ENCODE peak calls at places on chromosome 16, in four cellular contexts. E is fibroblast of mammary gland, A is AG04449, C is ascending aorta. I is an unnamed sample.

GRCh38 chr16:50303041-50303604 is 36.8 kb downstream of the ADCY7 start:
- DNase-seq in E (no peak), A (no peak), C (no peak), I (no peak)

GRCh38 chr16:11152205-11152604 is 103.8 kb downstream of the SOCS1 start:
- DNase-seq in E (no peak), A (no peak), C (no peak), I (no peak)

GRCh38 chr16:4315185-4316102 is at the start of gene GLIS2:
- DNase-seq in E (peak), A (no peak), C (no peak), I (no peak)

GRCh38 chr16:26464576-26465266 is 602.0 kb upstream of the C16orf82 start:
- DNase-seq in E (no peak), A (no peak), C (no peak), I (no peak)

GRCh38 chr16:87895641-87896141 is 26.4 kb upstream of the SLC7A5 start:
- DNase-seq in E (peak), A (no peak), C (no peak), I (peak)

GRCh38 chr16:15672514-15673167 is 22.6 kb downstream of the NDE1 start:
- DNase-seq in E (peak), A (peak), C (peak), I (peak)

GRCh38 chr16:78761427-78761826 is 662.0 kb downstream of the WWOX start:
- DNase-seq in E (no peak), A (no peak), C (no peak), I (no peak)

GRCh38 chr16:3761375-3762079 is 44.2 kb upstream of the TRAP1 start:
- DNase-seq in E (no peak), A (no peak), C (no peak), I (no peak)

GRCh38 chr16:1309888-1310831 is 724 bp downstream of the UBE2I start:
- DNase-seq in E (peak), A (no peak), C (no peak), I (peak)

GRCh38 chr16:77657016-77657415 is 65.3 kb upstream of the NUDT7 start:
- DNase-seq in E (peak), A (no peak), C (no peak), I (no peak)

GRCh38 chr16:64977211-64977920 is 144.5 kb downstream of the CDH11 start:
- DNase-seq in E (peak), A (no peak), C (no peak), I (no peak)

GRCh38 chr16:53041196-53041977 is 11.3 kb downstream of the CHD9NB start:
- DNase-seq in E (peak), A (no peak), C (no peak), I (no peak)

GRCh38 chr16:51845586-51845985 is 694.5 kb upstream of the SALL1 start:
- DNase-seq in E (no peak), A (no peak), C (no peak), I (no peak)

GRCh38 chr16:51152691-51153261 is 1.7 kb upstream of the SALL1 start:
- DNase-seq in E (peak), A (no peak), C (no peak), I (no peak)

GRCh38 chr16:11258553-11259287 is 2.7 kb upstream of the SOCS1 start:
- DNase-seq in E (no peak), A (no peak), C (no peak), I (no peak)

GRCh38 chr16:54926166-54926838 is 4.4 kb upstream of the IRX5 start:
- DNase-seq in E (peak), A (no peak), C (no peak), I (no peak)

GRCh38 chr16:27205436-27206065 is 2.2 kb downstream of the KDM8 start:
- DNase-seq in E (no peak), A (no peak), C (no peak), I (no peak)

GRCh38 chr16:81462683-81463082 is 18.1 kb downstream of the CMIP start:
- DNase-seq in E (no peak), A (no peak), C (no peak), I (no peak)

GRCh38 chr16:22250522-22250921 is 44.4 kb downstream of the EEF2K start:
- DNase-seq in E (peak), A (no peak), C (no peak), I (no peak)

GRCh38 chr16:23914935-23915549 is 79.3 kb downstream of the PRKCB start:
- DNase-seq in E (no peak), A (no peak), C (no peak), I (no peak)

GRCh38 chr16:46817961-46818360 is 13.0 kb downstream of the C16orf87 start:
- DNase-seq in E (peak), A (no peak), C (no peak), I (no peak)

GRCh38 chr16:75235721-75236193 is 15.7 kb downstream of the BCAR1 start:
- DNase-seq in E (no peak), A (no peak), C (no peak), I (no peak)

GRCh38 chr16:78503501-78504110 is 404.2 kb downstream of the WWOX start:
- DNase-seq in E (peak), A (no peak), C (no peak), I (peak)

GRCh38 chr16:72092832-72093447 is 480 bp downstream of the TXNL4B start:
- DNase-seq in E (peak), A (no peak), C (no peak), I (peak)

GRCh38 chr16:6558133-6558532 is 774.5 kb upstream of the RBFOX1 start:
- DNase-seq in E (no peak), A (no peak), C (no peak), I (no peak)

GRCh38 chr16:15599303-15600070 is 43.5 kb downstream of the MARF1 start:
- DNase-seq in E (no peak), A (no peak), C (no peak), I (no peak)

GRCh38 chr16:77975942-77976341 is 46.4 kb upstream of the CLEC3A start:
- DNase-seq in E (no peak), A (no peak), C (no peak), I (no peak)

GRCh38 chr16:22274916-22275315 is 22.3 kb upstream of the POLR3E start:
- DNase-seq in E (no peak), A (no peak), C (no peak), I (no peak)

GRCh38 chr16:2827831-2828520 is 2.1 kb upstream of the ZG16B start:
- DNase-seq in E (no peak), A (no peak), C (no peak), I (no peak)

GRCh38 chr16:74700206-74701040 is at the start of gene MLKL:
- DNase-seq in E (peak), A (no peak), C (no peak), I (no peak)

GRCh38 chr16:72241930-72242329 is 70.0 kb upstream of the PMFBP1 start:
- DNase-seq in E (peak), A (no peak), C (no peak), I (peak)

GRCh38 chr16:2752850-2753522 is 548 bp downstream of the SRRM2 start:
- DNase-seq in E (peak), A (no peak), C (no peak), I (peak)

GRCh38 chr16:72977127-72977526 is 70.8 kb downstream of the ZFHX3 start:
- DNase-seq in E (no peak), A (no peak), C (no peak), I (no peak)

GRCh38 chr16:12057276-12057675 is 80.7 kb downstream of the SNX29 start:
- DNase-seq in E (peak), A (no peak), C (no peak), I (no peak)

GRCh38 chr16:48911700-48912099 is 301.7 kb upstream of the N4BP1 start:
- DNase-seq in E (peak), A (no peak), C (no peak), I (no peak)

GRCh38 chr16:4517812-4518211 is 20.8 kb downstream of the CDIP1 start:
- DNase-seq in E (peak), A (no peak), C (no peak), I (no peak)

GRCh38 chr16:2967211-2967631 is 1.9 kb upstream of the PAQR4 start:
- DNase-seq in E (no peak), A (no peak), C (no peak), I (no peak)

DNA sequence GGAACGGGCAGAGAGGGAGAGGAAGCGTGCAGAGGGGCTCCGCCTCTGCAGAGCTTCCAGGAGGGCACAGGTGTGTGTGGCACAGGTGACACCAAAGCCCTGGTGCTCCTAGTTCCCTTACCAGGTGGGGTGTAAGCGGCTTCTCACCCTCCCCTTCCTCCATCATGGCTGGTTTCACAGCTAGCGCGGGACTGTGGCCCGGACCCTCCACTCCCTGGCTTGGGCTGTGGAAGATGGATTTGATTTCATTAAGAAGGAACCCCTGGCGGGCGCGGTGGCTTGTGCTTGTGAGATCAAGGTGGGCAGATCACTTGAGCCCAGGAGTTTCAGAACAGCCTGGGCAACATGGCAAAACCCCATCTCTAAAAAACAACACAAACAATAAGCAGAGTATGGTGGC is 241.2 kb upstream of the GSE1 start:
- DNase-seq in E (no peak), A (no peak), C (no peak), I (no peak)
- H3K4me3 ChIP-seq in E (no peak), A (no peak), C (peak), I (no peak)

DNA sequence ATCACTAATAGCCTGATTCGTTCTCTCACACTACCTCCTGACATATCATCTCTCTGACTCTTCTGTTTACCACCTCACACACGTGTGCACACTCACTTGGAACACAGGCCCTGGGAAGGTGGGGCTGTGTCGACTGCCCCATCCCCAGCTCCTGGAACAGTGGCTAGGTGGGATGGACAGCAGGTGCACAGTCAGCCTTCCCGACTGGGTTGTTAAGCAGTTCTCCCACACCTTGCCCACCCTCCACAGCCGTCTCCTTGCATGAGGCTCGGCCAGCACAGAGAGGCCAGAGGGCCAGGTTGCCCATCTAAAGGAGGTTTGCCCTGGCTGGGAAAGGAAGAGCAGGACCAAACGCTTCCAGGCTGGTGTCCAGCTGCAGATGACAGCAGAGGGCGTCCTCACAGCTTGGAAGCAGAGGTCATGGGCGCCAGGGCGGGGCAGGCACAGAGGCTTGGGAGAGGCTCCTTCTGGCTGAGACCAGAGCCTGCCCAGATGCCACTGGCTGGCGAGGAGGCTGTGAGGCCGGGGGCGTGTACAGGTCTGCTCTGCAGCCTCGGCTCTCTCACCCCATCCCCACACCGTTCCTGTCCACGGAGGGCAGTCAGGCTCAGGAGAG is 92.8 kb downstream of the AMFR start:
- DNase-seq in E (peak), A (no peak), C (no peak), I (no peak)
- TF ChIP-seq CTCF in E (peak), A (peak), C (no peak), I (peak)

GRCh38 chr16:8720967-8721692 is 46.7 kb downstream of the ABAT start:
- DNase-seq in E (no peak), A (no peak), C (no peak), I (no peak)
- H3K4me3 ChIP-seq in E (no peak), A (no peak), C (no peak), I (no peak)

GRCh38 chr16:80084614-80085013 is 456.2 kb upstream of the DYNLRB2 start:
- DNase-seq in E (peak), A (no peak), C (no peak), I (peak)

GRCh38 chr16:80081851-80082250 is 458.9 kb upstream of the DYNLRB2 start:
- DNase-seq in E (no peak), A (no peak), C (no peak), I (no peak)

GRCh38 chr16:80080287-80080851 is 460.4 kb upstream of the DYNLRB2 start:
- DNase-seq in E (no peak), A (no peak), C (no peak), I (no peak)

GRCh38 chr16:80084163-80084562 is 456.6 kb upstream of the DYNLRB2 start:
- DNase-seq in E (no peak), A (no peak), C (no peak), I (no peak)

DNA sequence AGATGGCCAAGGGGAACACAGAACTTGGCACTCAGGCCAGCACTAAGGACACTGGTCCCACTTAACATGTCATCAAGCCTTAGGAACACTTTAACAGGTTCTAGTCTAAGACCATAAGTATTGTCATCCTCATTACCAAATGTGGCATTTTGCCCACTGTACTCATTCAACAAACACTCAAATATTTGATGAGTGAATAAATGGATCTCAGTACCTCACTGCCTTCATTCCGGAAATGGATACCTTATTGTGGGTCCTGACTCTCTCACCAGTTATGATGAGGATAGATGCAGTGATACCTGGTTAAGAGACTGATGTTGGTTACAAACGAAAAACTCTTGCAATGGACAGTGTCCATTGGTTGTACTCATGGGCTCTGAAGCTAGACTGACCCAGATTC is 455.2 kb upstream of the DYNLRB2 start:
- DNase-seq in E (no peak), A (no peak), C (no peak), I (no peak)
- TF ChIP-seq CTCF in E (no peak), A (no peak), C (no peak), I (no peak)

GRCh38 chr16:80274576-80275191 is 266.1 kb upstream of the DYNLRB2 start:
- DNase-seq in E (peak), A (no peak), C (no peak), I (peak)
- H3K4me3 ChIP-seq in E (no peak), A (no peak), C (no peak), I (no peak)

DNA sequence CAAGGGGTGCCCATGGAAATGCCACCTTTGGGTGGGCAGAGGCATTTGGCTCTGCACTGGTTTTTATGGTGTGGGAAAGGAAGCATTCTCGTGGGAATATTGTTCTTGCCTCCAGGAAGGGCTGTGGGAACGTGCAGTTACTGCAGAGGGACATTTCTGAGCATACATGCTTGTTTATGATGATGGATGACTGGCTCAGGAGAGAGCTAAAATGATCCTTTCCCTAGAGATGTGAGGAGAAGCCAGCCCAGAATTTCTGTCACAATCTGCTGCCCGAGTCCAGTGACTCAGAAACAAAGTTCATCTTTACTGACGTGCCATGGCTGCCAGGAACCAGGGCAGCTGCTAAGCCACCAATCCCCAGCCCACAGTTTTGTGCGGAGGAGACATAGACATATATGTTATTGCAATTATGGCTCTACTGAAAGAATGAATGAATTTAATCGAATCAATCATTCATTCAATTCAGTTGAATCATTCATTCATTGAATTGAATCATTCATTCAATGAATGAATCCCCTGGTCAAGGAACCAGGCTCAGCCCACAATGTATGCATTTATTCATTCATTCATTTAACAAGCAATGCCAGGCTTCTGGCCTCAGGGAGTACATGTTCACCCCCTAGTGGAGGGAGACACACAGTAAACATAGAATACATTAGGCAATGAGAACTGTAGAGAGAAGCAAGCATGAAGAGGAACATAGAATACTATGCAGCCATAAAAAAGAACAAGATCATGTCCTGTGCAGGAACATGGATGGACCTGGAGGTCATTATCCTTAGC is 414.4 kb upstream of the HSBP1 start:
- DNase-seq in E (peak), A (no peak), C (peak), I (no peak)
- TF ChIP-seq CTCF in E (peak), A (no peak), C (no peak), I (peak)

DNA sequence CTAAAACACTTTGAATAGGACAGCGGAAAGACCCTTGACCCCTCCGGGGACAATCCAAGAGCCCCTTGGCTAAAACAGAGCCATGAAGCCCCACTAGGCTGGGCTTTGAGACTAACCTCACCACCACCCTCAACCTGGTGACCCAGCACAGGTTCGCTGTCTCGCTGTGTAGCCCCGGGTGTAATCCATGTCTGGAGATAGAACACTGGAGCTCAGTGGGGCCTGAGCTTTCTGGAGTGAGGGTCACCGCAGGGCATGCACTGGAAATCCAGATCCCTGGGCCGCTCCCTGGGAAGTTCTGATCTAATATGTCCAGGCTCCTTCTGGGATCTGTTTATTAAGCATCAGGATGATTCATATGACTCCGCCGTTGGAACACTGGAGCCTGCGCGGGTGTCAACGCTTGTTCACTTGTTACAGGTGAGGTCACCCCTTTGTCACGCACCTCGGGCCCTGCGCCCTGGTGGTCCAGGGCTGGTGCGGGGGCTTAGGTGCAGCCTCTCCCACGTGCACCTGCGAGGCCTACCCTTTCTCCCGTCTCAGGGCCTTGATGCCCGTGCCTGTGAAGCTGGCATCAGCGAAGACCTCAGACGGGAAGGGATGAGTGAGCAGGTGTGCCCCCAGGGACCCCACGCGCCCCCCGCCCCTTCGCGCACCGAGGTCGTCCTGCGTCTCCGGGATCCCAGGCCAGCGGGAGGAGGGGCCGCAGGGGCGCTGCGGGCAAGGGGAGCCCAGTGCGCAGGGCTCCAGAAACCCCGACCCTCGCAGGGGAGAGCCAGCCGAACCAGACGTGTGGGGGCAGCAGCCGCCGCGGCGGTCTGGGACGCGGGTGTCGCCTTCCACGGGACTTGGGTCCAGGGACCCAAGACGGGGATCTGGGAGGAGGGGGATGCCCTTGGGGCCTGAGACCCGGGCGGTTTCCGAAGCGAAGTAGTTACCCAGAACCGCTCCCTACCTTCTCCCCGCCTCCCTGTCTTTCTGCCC is 224.1 kb upstream of the FOXF1 start:
- DNase-seq in E (peak), A (no peak), C (no peak), I (no peak)
- H3K4me3 ChIP-seq in E (no peak), A (no peak), C (no peak), I (no peak)

DNA sequence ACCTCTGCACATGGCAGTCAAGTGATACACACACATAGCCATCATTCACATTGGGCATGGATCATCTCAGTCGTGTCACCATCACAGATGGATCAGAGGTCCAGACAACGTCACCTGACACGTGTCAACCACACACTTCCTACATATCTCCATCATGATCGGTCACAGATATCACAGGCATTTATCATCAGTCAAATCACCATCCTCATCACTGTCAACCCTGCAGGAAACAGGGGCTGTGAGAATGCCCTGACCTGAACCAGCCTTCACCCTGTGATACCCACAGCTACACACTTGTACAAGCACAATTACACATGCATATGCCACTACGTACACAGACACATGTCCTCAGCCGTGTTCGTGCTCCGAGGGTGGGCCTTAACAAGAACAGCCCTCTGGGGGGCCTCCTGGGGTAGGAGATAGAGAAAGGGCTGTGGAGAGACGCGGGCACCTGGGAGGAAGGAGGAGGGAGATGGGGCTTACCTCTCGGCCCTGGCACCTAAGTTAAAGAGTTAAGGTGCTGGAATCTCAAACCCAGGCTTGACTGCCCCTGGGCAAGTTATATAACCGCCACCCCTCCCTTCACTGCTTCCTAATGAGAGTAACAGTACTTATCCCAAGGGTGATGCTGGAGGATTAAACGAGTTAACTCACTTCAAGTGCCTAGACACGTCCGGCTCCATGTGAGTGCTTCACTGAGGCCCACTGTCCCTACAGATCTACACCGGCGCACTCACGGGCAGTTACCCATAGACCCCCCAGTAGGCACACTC is 1.1 kb downstream of the SLC12A4 start:
- DNase-seq in E (peak), A (no peak), C (no peak), I (no peak)
- TF ChIP-seq CTCF in E (no peak), A (no peak), C (no peak), I (no peak)